ENCODE peak calls at places on chromosomes 12 and 14, in ten cellular contexts. One of them, this sample, is unnamed.

GRCh38 chr12:76764856-76765255 is 941 bp downstream of the ZDHHC17 start:
- DNase-seq in BE2C: no peak
- DNase-seq in cardiac muscle cell: peak; percentile 19
- DNase-seq in heart left ventricle: no peak
- DNase-seq in endodermal cell: no peak
- DNase-seq in breast epithelium: no peak
- DNase-seq in D721Med: no peak
- DNase-seq in gastrocnemius medialis: no peak
- DNase-seq in psoas muscle: no peak
- DNase-seq in progenitor cell of endocrine pancreas: no peak
- DNase-seq in this sample: no peak

GRCh38 chr14:35390577-35391387 is 13.8 kb downstream of the NFKBIA start:
- DNase-seq in BE2C: peak; percentile 36
- DNase-seq in cardiac muscle cell: peak; percentile 56
- DNase-seq in heart left ventricle: no peak
- DNase-seq in endodermal cell: peak; percentile 55
- DNase-seq in breast epithelium: no peak
- DNase-seq in D721Med: no peak
- DNase-seq in gastrocnemius medialis: no peak
- DNase-seq in psoas muscle: no peak
- DNase-seq in progenitor cell of endocrine pancreas: no peak
- DNase-seq in this sample: no peak

GRCh38 chr12:42730286-42730685 is 140.7 kb upstream of the PRICKLE1 start:
- DNase-seq in BE2C: no peak
- DNase-seq in cardiac muscle cell: no peak
- DNase-seq in heart left ventricle: no peak
- DNase-seq in endodermal cell: no peak
- DNase-seq in breast epithelium: no peak
- DNase-seq in D721Med: no peak
- DNase-seq in gastrocnemius medialis: no peak
- DNase-seq in psoas muscle: no peak
- DNase-seq in progenitor cell of endocrine pancreas: no peak
- DNase-seq in this sample: no peak

GRCh38 chr12:101564912-101565311 is 29.9 kb upstream of the MYBPC1 start:
- DNase-seq in BE2C: no peak
- DNase-seq in cardiac muscle cell: no peak
- DNase-seq in heart left ventricle: no peak
- DNase-seq in endodermal cell: peak; percentile 69
- DNase-seq in breast epithelium: no peak
- DNase-seq in D721Med: no peak
- DNase-seq in gastrocnemius medialis: no peak
- DNase-seq in psoas muscle: no peak
- DNase-seq in progenitor cell of endocrine pancreas: no peak
- DNase-seq in this sample: no peak

GRCh38 chr12:9106067-9106466 is 9.7 kb downstream of the A2M start:
- DNase-seq in BE2C: no peak
- DNase-seq in cardiac muscle cell: no peak
- DNase-seq in heart left ventricle: no peak
- DNase-seq in endodermal cell: no peak
- DNase-seq in breast epithelium: no peak
- DNase-seq in D721Med: no peak
- DNase-seq in gastrocnemius medialis: no peak
- DNase-seq in psoas muscle: no peak
- DNase-seq in progenitor cell of endocrine pancreas: no peak
- DNase-seq in this sample: no peak

GRCh38 chr12:124650912-124651311 is 83.5 kb upstream of the NCOR2 start:
- DNase-seq in BE2C: no peak
- DNase-seq in cardiac muscle cell: no peak
- DNase-seq in heart left ventricle: peak; percentile 48
- DNase-seq in endodermal cell: no peak
- DNase-seq in breast epithelium: no peak
- DNase-seq in D721Med: no peak
- DNase-seq in gastrocnemius medialis: no peak
- DNase-seq in psoas muscle: peak; percentile 69
- DNase-seq in progenitor cell of endocrine pancreas: no peak
- DNase-seq in this sample: no peak

GRCh38 chr12:127964717-127965116 is 302.3 kb upstream of the TMEM132C start:
- DNase-seq in BE2C: no peak
- DNase-seq in cardiac muscle cell: no peak
- DNase-seq in heart left ventricle: no peak
- DNase-seq in endodermal cell: peak; percentile 61
- DNase-seq in breast epithelium: no peak
- DNase-seq in D721Med: no peak
- DNase-seq in gastrocnemius medialis: no peak
- DNase-seq in psoas muscle: no peak
- DNase-seq in progenitor cell of endocrine pancreas: no peak
- DNase-seq in this sample: no peak

GRCh38 chr12:12072064-12072760 is 1.5 kb downstream of the BCL2L14 start:
- DNase-seq in BE2C: no peak
- DNase-seq in cardiac muscle cell: no peak
- DNase-seq in heart left ventricle: no peak
- DNase-seq in endodermal cell: peak; percentile 78
- DNase-seq in breast epithelium: no peak
- DNase-seq in D721Med: no peak
- DNase-seq in gastrocnemius medialis: no peak
- DNase-seq in psoas muscle: no peak
- DNase-seq in progenitor cell of endocrine pancreas: peak; percentile 36
- DNase-seq in this sample: no peak

GRCh38 chr14:73743431-73743931 is 29.3 kb upstream of the PNMA1 start:
- DNase-seq in BE2C: no peak
- DNase-seq in cardiac muscle cell: no peak
- DNase-seq in heart left ventricle: peak; percentile 72
- DNase-seq in endodermal cell: no peak
- DNase-seq in breast epithelium: no peak
- DNase-seq in D721Med: no peak
- DNase-seq in gastrocnemius medialis: no peak
- DNase-seq in psoas muscle: peak; percentile 73
- DNase-seq in progenitor cell of endocrine pancreas: no peak
- DNase-seq in this sample: no peak

GRCh38 chr12:99302874-99303273 is 344.7 kb upstream of the GARIN6 start:
- DNase-seq in BE2C: no peak
- DNase-seq in cardiac muscle cell: no peak
- DNase-seq in heart left ventricle: no peak
- DNase-seq in endodermal cell: no peak
- DNase-seq in breast epithelium: no peak
- DNase-seq in D721Med: no peak
- DNase-seq in gastrocnemius medialis: no peak
- DNase-seq in psoas muscle: no peak
- DNase-seq in progenitor cell of endocrine pancreas: no peak
- DNase-seq in this sample: no peak

GRCh38 chr14:103316723-103317122 is 17.3 kb upstream of the EIF5 start:
- DNase-seq in BE2C: no peak
- DNase-seq in cardiac muscle cell: no peak
- DNase-seq in heart left ventricle: no peak
- DNase-seq in endodermal cell: peak; percentile 74
- DNase-seq in breast epithelium: no peak
- DNase-seq in D721Med: no peak
- DNase-seq in gastrocnemius medialis: no peak
- DNase-seq in psoas muscle: no peak
- DNase-seq in progenitor cell of endocrine pancreas: no peak
- DNase-seq in this sample: no peak

GRCh38 chr14:94624537-94625352 is 12.6 kb downstream of the SERPINA3 start:
- DNase-seq in BE2C: no peak
- DNase-seq in cardiac muscle cell: no peak
- DNase-seq in heart left ventricle: no peak
- DNase-seq in endodermal cell: no peak
- DNase-seq in breast epithelium: no peak
- DNase-seq in D721Med: no peak
- DNase-seq in gastrocnemius medialis: no peak
- DNase-seq in psoas muscle: no peak
- DNase-seq in progenitor cell of endocrine pancreas: no peak
- DNase-seq in this sample: no peak

GRCh38 chr12:95215925-95216324 is 1.3 kb downstream of the FGD6 start:
- DNase-seq in BE2C: no peak
- DNase-seq in cardiac muscle cell: peak; percentile 47
- DNase-seq in heart left ventricle: no peak
- DNase-seq in endodermal cell: no peak
- DNase-seq in breast epithelium: no peak
- DNase-seq in D721Med: no peak
- DNase-seq in gastrocnemius medialis: no peak
- DNase-seq in psoas muscle: no peak
- DNase-seq in progenitor cell of endocrine pancreas: no peak
- DNase-seq in this sample: no peak

GRCh38 chr12:91511795-91512420 is 329.3 kb upstream of the DCN start:
- DNase-seq in BE2C: no peak
- DNase-seq in cardiac muscle cell: no peak
- DNase-seq in heart left ventricle: no peak
- DNase-seq in endodermal cell: no peak
- DNase-seq in breast epithelium: no peak
- DNase-seq in D721Med: no peak
- DNase-seq in gastrocnemius medialis: no peak
- DNase-seq in psoas muscle: no peak
- DNase-seq in progenitor cell of endocrine pancreas: no peak
- DNase-seq in this sample: no peak

GRCh38 chr12:10031318-10031717 is 836 bp downstream of the CLEC9A start:
- DNase-seq in BE2C: no peak
- DNase-seq in cardiac muscle cell: no peak
- DNase-seq in heart left ventricle: no peak
- DNase-seq in endodermal cell: no peak
- DNase-seq in breast epithelium: no peak
- DNase-seq in D721Med: no peak
- DNase-seq in gastrocnemius medialis: no peak
- DNase-seq in psoas muscle: no peak
- DNase-seq in progenitor cell of endocrine pancreas: no peak
- DNase-seq in this sample: no peak

GRCh38 chr12:45532113-45532512 is 197.4 kb upstream of the ARID2 start:
- DNase-seq in BE2C: no peak
- DNase-seq in cardiac muscle cell: peak; percentile 14
- DNase-seq in heart left ventricle: no peak
- DNase-seq in endodermal cell: peak; percentile 65
- DNase-seq in breast epithelium: no peak
- DNase-seq in D721Med: no peak
- DNase-seq in gastrocnemius medialis: no peak
- DNase-seq in psoas muscle: no peak
- DNase-seq in progenitor cell of endocrine pancreas: no peak
- DNase-seq in this sample: no peak

DNA sequence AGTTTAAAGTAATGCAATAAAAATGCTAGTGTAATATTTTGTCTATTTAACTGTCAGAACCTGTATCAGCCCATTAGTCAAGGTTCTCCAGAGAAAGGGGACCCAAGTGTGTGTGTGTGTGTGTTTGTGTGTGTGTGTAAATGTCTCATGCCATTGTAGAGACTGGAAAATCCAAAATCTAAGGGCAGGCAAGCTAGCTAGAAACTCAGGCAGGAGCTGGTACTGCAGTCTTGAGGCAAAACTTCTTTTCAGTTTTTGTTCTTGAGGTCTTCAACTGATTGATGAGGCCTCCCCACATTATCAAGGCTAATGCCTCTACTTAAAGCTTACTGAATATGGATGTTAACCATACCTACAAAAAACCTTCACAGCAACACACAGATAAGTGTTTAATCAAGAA is 126.7 kb downstream of the PRKD1 start:
- DNase-seq in BE2C: no peak
- DNase-seq in cardiac muscle cell: no peak
- DNase-seq in heart left ventricle: no peak
- DNase-seq in endodermal cell: no peak
- DNase-seq in breast epithelium: no peak
- DNase-seq in D721Med: no peak
- DNase-seq in gastrocnemius medialis: no peak
- DNase-seq in psoas muscle: no peak
- DNase-seq in progenitor cell of endocrine pancreas: no peak
- DNase-seq in this sample: no peak
- TF ChIP-seq CTCF in BE2C: no peak
- TF ChIP-seq CTCF in cardiac muscle cell: peak; percentile 6
- TF ChIP-seq CTCF in heart left ventricle: no peak
- TF ChIP-seq CTCF in endodermal cell: peak; percentile 59
- TF ChIP-seq CTCF in breast epithelium: no peak
- TF ChIP-seq CTCF in D721Med: no peak
- TF ChIP-seq CTCF in gastrocnemius medialis: no peak
- TF ChIP-seq CTCF in psoas muscle: no peak
- TF ChIP-seq CTCF in progenitor cell of endocrine pancreas: peak; percentile 42
- TF ChIP-seq CTCF in this sample: peak; percentile 56

GRCh38 chr14:51129130-51129529 is 34.2 kb upstream of the TRIM9 start:
- DNase-seq in BE2C: peak; percentile 18
- DNase-seq in cardiac muscle cell: no peak
- DNase-seq in heart left ventricle: no peak
- DNase-seq in endodermal cell: peak; percentile 55
- DNase-seq in breast epithelium: no peak
- DNase-seq in D721Med: no peak
- DNase-seq in gastrocnemius medialis: no peak
- DNase-seq in psoas muscle: no peak
- DNase-seq in progenitor cell of endocrine pancreas: no peak
- DNase-seq in this sample: no peak
- TF ChIP-seq CTCF in BE2C: peak; percentile 48
- TF ChIP-seq CTCF in cardiac muscle cell: no peak
- TF ChIP-seq CTCF in heart left ventricle: no peak
- TF ChIP-seq CTCF in endodermal cell: peak; percentile 56
- TF ChIP-seq CTCF in breast epithelium: no peak
- TF ChIP-seq CTCF in D721Med: no peak
- TF ChIP-seq CTCF in gastrocnemius medialis: no peak
- TF ChIP-seq CTCF in psoas muscle: no peak
- TF ChIP-seq CTCF in progenitor cell of endocrine pancreas: peak; percentile 16
- TF ChIP-seq CTCF in this sample: no peak

GRCh38 chr12:121003650-121004049 is 12.6 kb downstream of the C12orf43 start:
- DNase-seq in BE2C: no peak
- DNase-seq in cardiac muscle cell: no peak
- DNase-seq in heart left ventricle: no peak
- DNase-seq in endodermal cell: peak; percentile 92
- DNase-seq in breast epithelium: no peak
- DNase-seq in D721Med: no peak
- DNase-seq in gastrocnemius medialis: no peak
- DNase-seq in psoas muscle: no peak
- DNase-seq in progenitor cell of endocrine pancreas: no peak
- DNase-seq in this sample: no peak
- TF ChIP-seq CTCF in BE2C: peak; percentile 25
- TF ChIP-seq CTCF in cardiac muscle cell: no peak
- TF ChIP-seq CTCF in heart left ventricle: no peak
- TF ChIP-seq CTCF in endodermal cell: peak; percentile 83
- TF ChIP-seq CTCF in breast epithelium: no peak
- TF ChIP-seq CTCF in D721Med: no peak
- TF ChIP-seq CTCF in gastrocnemius medialis: no peak
- TF ChIP-seq CTCF in psoas muscle: no peak
- TF ChIP-seq CTCF in progenitor cell of endocrine pancreas: peak; percentile 49
- TF ChIP-seq CTCF in this sample: no peak

DNA sequence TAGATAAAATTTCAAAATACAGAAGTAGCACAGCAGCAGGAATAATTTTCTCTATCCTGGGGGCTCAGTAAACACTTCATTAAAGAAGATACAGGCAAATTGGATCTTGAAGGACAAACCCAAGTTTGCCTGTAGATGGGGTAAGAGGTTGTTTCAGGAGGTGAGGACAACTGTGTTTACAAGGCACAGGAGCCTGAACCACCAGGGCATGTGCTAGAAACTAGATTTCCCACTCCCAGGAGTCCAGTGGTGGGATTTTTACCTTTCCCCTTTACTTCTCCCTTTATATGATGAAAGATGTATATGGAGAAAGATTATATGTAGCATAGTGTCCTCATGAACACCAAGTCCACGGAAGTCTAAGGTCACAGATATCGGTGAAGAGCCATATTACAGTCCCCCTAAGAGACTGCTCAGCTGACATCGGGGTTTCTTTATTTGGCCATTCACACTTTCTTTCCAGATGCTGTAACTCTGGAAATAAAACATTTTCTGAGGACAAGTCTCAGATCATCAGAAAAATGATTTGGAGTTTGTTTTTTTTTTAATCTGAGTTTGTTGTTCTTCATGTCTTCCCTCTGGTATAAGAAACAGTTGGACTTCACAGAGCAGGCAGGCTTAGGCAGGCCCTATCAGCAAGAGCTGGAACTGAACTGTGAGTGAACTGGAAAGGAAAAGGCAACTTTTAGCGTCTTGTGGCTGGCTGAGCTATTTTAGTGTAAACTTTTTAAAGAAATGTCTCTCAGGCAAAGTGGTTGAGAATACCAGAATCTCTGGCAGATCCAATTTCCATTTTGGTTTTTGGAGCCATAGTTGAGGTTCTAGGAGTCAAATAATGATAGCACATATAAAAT is 8.0 kb upstream of the EVL start:
- DNase-seq in BE2C: no peak
- DNase-seq in cardiac muscle cell: peak; percentile 27
- DNase-seq in heart left ventricle: no peak
- DNase-seq in endodermal cell: no peak
- DNase-seq in breast epithelium: no peak
- DNase-seq in D721Med: no peak
- DNase-seq in gastrocnemius medialis: no peak
- DNase-seq in psoas muscle: no peak
- DNase-seq in progenitor cell of endocrine pancreas: no peak
- DNase-seq in this sample: no peak
- TF ChIP-seq CTCF in BE2C: peak; percentile 35
- TF ChIP-seq CTCF in cardiac muscle cell: peak; percentile 44
- TF ChIP-seq CTCF in heart left ventricle: no peak
- TF ChIP-seq CTCF in endodermal cell: peak; percentile 70
- TF ChIP-seq CTCF in breast epithelium: peak; percentile 37
- TF ChIP-seq CTCF in D721Med: no peak
- TF ChIP-seq CTCF in gastrocnemius medialis: no peak
- TF ChIP-seq CTCF in psoas muscle: peak; percentile 14
- TF ChIP-seq CTCF in progenitor cell of endocrine pancreas: no peak
- TF ChIP-seq CTCF in this sample: no peak

This sample was measured in glutamatergic neuron.